ENCODE peak calls at places on chromosomes 2 and 18, in seven cellular contexts. X, J, C, N, O, M and I are unnamed samples.

GRCh38 chr2:198143793-198144192 is 339.4 kb downstream of the PLCL1 start:
- DNase-seq in N (no peak), X (no peak), J (no peak), O (no peak), M (no peak), C (no peak), I (no peak)

GRCh38 chr2:167052825-167053224 is 164.5 kb downstream of the XIRP2 start:
- DNase-seq in J (no peak), O (peak; percentile 67), M (no peak), X (no peak), N (no peak), C (no peak), I (no peak)

GRCh38 chr2:140348826-140349225 is 1568.6 kb upstream of the NXPH2 start:
- DNase-seq in C (no peak), X (no peak), J (no peak), O (no peak), N (no peak), M (no peak), I (no peak)

GRCh38 chr2:237533668-237534138 is 32.7 kb upstream of the PRLH start:
- DNase-seq in X (no peak), N (no peak), C (no peak), O (peak; percentile 22), M (no peak), J (no peak), I (no peak)

GRCh38 chr2:161905389-161906046 is 168.5 kb downstream of the DPP4 start:
- DNase-seq in J (no peak), M (peak; percentile 43), C (no peak), N (no peak), X (no peak), O (peak; percentile 81), I (no peak)

GRCh38 chr2:184679219-184680018 is 81.1 kb downstream of the ZNF804A start:
- DNase-seq in X (no peak), M (no peak), C (no peak), N (peak; percentile 51), J (no peak), O (no peak), I (no peak)

GRCh38 chr2:239687441-239687840 is 286.6 kb upstream of the HDAC4 start:
- DNase-seq in O (no peak), N (peak; percentile 27), X (no peak), J (peak; percentile 1), M (no peak), C (no peak), I (no peak)

GRCh38 chr2:241609859-241610793 is 26.8 kb downstream of the THAP4 start:
- DNase-seq in J (peak; percentile 90), X (peak; percentile 86), C (peak; percentile 86), M (peak; percentile 90), N (peak; percentile 89), O (no peak), I (peak; percentile 95)

GRCh38 chr18:49483198-49483597 is 3.8 kb downstream of the C18orf32 start:
- DNase-seq in N (no peak), O (no peak), C (no peak), M (no peak), J (no peak), X (no peak), I (no peak)

GRCh38 chr2:30768036-30768686 is 39.1 kb downstream of the CAPN13 start:
- DNase-seq in C (no peak), M (no peak), N (no peak), J (peak; percentile 15), X (no peak), O (no peak), I (no peak)

GRCh38 chr2:23554054-23554697 is 169.2 kb downstream of the KLHL29 start:
- DNase-seq in N (peak; percentile 90), C (peak; percentile 68), J (no peak), O (no peak), M (no peak), X (peak; percentile 37), I (no peak)

GRCh38 chr2:97718051-97718882 is 4.9 kb downstream of the ZAP70 start:
- DNase-seq in O (no peak), X (no peak), M (peak; percentile 51), C (no peak), J (peak; percentile 39), N (peak; percentile 49), I (peak; percentile 73)

GRCh38 chr2:215833531-215834162 is 179.7 kb downstream of the MREG start:
- DNase-seq in N (no peak), O (peak; percentile 68), J (no peak), X (no peak), C (no peak), M (peak; percentile 10), I (no peak)

GRCh38 chr2:210654091-210654490 is 97.7 kb downstream of the CPS1 start:
- DNase-seq in N (no peak), X (no peak), M (no peak), J (no peak), C (no peak), O (peak; percentile 48), I (no peak)

GRCh38 chr2:101152195-101153076 is 1.3 kb upstream of the TBC1D8 start:
- DNase-seq in M (peak; percentile 78), J (peak; percentile 48), N (peak; percentile 74), X (peak; percentile 59), O (peak; percentile 60), C (peak; percentile 54), I (peak; percentile 44)

GRCh38 chr2:25615395-25615794 is 58.0 kb downstream of the DTNB start:
- DNase-seq in O (no peak), C (no peak), X (no peak), N (no peak), M (peak; percentile 3), J (no peak), I (no peak)

GRCh38 chr2:229660951-229661350 is 53.4 kb downstream of the DNER start:
- DNase-seq in O (peak; percentile 74), J (no peak), M (no peak), N (no peak), C (no peak), X (no peak), I (no peak)

GRCh38 chr2:120508581-120509041 is 162.7 kb downstream of the INHBB start:
- DNase-seq in M (no peak), C (no peak), O (peak; percentile 29), X (no peak), N (peak; percentile 63), J (peak; percentile 40), I (no peak)

GRCh38 chr2:108612153-108612513 is 77.9 kb downstream of the LIMS1 start:
- DNase-seq in O (no peak), C (no peak), X (peak; percentile 50), N (no peak), J (no peak), M (no peak), I (no peak)
- H3K4me1 ChIP-seq in O (peaks cover 40% of the 10 kb centered on the region), C (peaks cover 21% of the 10 kb centered on the region), X (peaks cover 35% of the 10 kb centered on the region), N (no peaks in the 10 kb centered on the region), J (peaks cover 46% of the 10 kb centered on the region), M (peaks cover 16% of the 10 kb centered on the region), I (peaks cover 88% of the 10 kb centered on the region)

GRCh38 chr2:60366178-60366577 is 187.3 kb downstream of the BCL11A start:
- DNase-seq in O (no peak), X (no peak), C (no peak), M (no peak), N (no peak), J (no peak), I (no peak)

GRCh38 chr2:60365556-60365955 is 187.9 kb downstream of the BCL11A start:
- DNase-seq in O (no peak), J (no peak), X (peak; percentile 29), C (no peak), M (no peak), N (no peak), I (no peak)

GRCh38 chr2:60368437-60368836 is 185.0 kb downstream of the BCL11A start:
- DNase-seq in N (no peak), X (no peak), C (no peak), O (no peak), J (no peak), M (no peak), I (no peak)

GRCh38 chr2:60361498-60361897 is 192.0 kb downstream of the BCL11A start:
- DNase-seq in J (no peak), C (no peak), N (no peak), X (no peak), O (no peak), M (no peak), I (no peak)

DNA sequence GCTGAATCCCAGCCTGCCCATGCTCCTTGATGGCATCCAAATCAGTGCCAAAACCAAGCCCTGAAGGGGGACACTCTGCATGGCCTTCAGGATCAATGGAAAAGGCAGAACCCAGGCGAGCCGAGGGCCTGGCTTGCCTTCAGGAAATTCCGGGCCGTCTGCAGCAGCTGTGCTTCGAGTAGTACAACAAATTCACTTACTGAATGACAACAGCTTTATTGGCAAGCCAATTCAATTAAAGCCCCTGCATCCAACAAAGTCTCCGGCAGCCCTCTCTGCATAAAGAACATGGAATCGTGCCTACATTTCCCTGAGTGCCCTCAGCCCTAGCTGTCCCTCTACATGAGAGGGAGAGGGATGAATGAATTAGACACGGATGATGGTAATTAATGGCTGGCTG is 189.0 kb downstream of the BCL11A start:
- DNase-seq in O (no peak), N (no peak), C (no peak), X (no peak), J (no peak), M (no peak), I (no peak)
- H3K4me1 ChIP-seq in O (no peaks in the 10 kb centered on the region), N (no peaks in the 10 kb centered on the region), C (no peaks in the 10 kb centered on the region), X (no peaks in the 10 kb centered on the region), J (no peaks in the 10 kb centered on the region), M (no peaks in the 10 kb centered on the region), I (no peaks in the 10 kb centered on the region)

GRCh38 chr2:177256026-177256425 is 8.5 kb downstream of the NFE2L2 start:
- DNase-seq in O (no peak), X (no peak), N (no peak), C (no peak), J (no peak), M (no peak), I (no peak)
- H3K4me1 ChIP-seq in O (peaks cover 16% of the 10 kb centered on the region), X (peaks cover 91% of the 10 kb centered on the region), N (peaks cover 59% of the 10 kb centered on the region), C (peaks cover 42% of the 10 kb centered on the region), J (peaks cover 92% of the 10 kb centered on the region), M (peaks cover 51% of the 10 kb centered on the region), I (peaks cover 89% of the 10 kb centered on the region)

GRCh38 chr2:176103634-176104337 is 3.3 kb upstream of the HOXD11 start:
- DNase-seq in M (no peak), N (no peak), X (no peak), J (no peak), O (no peak), C (no peak), I (no peak)
- H3K4me1 ChIP-seq in M (no peaks in the 10 kb centered on the region), N (peaks cover 38% of the 10 kb centered on the region), X (peaks cover 30% of the 10 kb centered on the region), J (peaks cover 32% of the 10 kb centered on the region), O (peaks cover 10% of the 10 kb centered on the region), C (peaks cover 5% of the 10 kb centered on the region), I (peaks cover 8% of the 10 kb centered on the region)

DNA sequence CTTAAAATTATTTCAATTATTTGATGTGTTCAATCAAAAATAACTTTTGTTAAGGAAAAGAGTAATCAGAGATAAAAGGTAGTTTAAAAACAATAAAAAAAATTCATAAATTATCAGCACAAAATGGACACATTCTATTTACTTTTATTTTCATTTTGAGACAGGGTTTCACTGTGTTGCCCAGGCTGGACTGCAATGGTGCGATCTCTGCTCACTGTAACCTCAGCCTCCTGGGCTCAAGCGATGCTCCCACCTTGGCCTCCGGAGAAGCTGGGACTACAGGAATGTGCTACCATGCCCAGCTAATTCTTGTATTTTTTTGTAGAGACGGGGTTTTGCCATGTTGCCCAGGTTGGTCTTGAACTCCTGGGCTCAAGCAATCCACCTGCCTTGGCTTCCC is 47.1 kb downstream of the LPIN2 start:
- DNase-seq in C (no peak), O (no peak), M (no peak), X (no peak), J (no peak), N (no peak), I (no peak)
- H3K4me1 ChIP-seq in C (peaks cover 10% of the 10 kb centered on the region), O (no peaks in the 10 kb centered on the region), M (peaks cover 46% of the 10 kb centered on the region), X (peaks cover 22% of the 10 kb centered on the region), J (peaks cover 44% of the 10 kb centered on the region), N (peaks cover 18% of the 10 kb centered on the region), I (peaks cover 99% of the 10 kb centered on the region)

GRCh38 chr2:85409719-85410583 is at the start of gene CAPG:
- DNase-seq in N (no peak), O (peak; percentile 85), J (peak; percentile 78), M (peak; percentile 88), C (no peak), X (peak; percentile 53), I (no peak)
- H3K4me1 ChIP-seq in N (peaks cover 28% of the 10 kb centered on the region), O (peaks cover 27% of the 10 kb centered on the region), J (peaks cover 12% of the 10 kb centered on the region), M (peaks cover 3% of the 10 kb centered on the region), C (no peaks in the 10 kb centered on the region), X (peaks cover 18% of the 10 kb centered on the region), I (peaks cover 38% of the 10 kb centered on the region)